ENCODE peak calls at places on chromosomes 6 and 20, in four cellular contexts. One of them, this sample, is unnamed.

GRCh38 chr6:8658391-8658790 is 223.0 kb upstream of the SLC35B3 start:
- DNase-seq in K562: no peak
- DNase-seq in HepG2: no peak
- DNase-seq in HCT116: no peak
- DNase-seq in this sample: no peak

GRCh38 chr6:117919775-117920492 is 12.9 kb downstream of the SLC35F1 start:
- DNase-seq in HepG2: no peak
- DNase-seq in HCT116: no peak
- DNase-seq in K562: no peak
- DNase-seq in this sample: no peak

GRCh38 chr6:25173951-25174474 is 105.2 kb upstream of the CARMIL1 start:
- DNase-seq in K562: no peak
- DNase-seq in HepG2: peak
- DNase-seq in HCT116: peak
- DNase-seq in this sample: no peak

GRCh38 chr6:21023210-21023609 is 489.0 kb downstream of the CDKAL1 start:
- DNase-seq in K562: no peak
- DNase-seq in HepG2: no peak
- DNase-seq in HCT116: no peak
- DNase-seq in this sample: no peak

GRCh38 chr6:34964564-34964963 is 75.5 kb downstream of the ANKS1A start:
- DNase-seq in HepG2: no peak
- DNase-seq in HCT116: no peak
- DNase-seq in K562: no peak
- DNase-seq in this sample: no peak

GRCh38 chr6:169229611-169230321 is 23.9 kb downstream of the THBS2 start:
- DNase-seq in HCT116: no peak
- DNase-seq in HepG2: no peak
- DNase-seq in K562: no peak
- DNase-seq in this sample: no peak

GRCh38 chr6:162443101-162443500 is 284.5 kb downstream of the PRKN start:
- DNase-seq in HCT116: no peak
- DNase-seq in HepG2: no peak
- DNase-seq in K562: no peak
- DNase-seq in this sample: no peak

GRCh38 chr20:6583134-6583738 is 184.2 kb upstream of the BMP2 start:
- DNase-seq in HCT116: no peak
- DNase-seq in HepG2: peak
- DNase-seq in K562: peak
- DNase-seq in this sample: peak

GRCh38 chr6:16326971-16327776 is 88.8 kb downstream of the GMPR start:
- DNase-seq in HCT116: no peak
- DNase-seq in K562: no peak
- DNase-seq in HepG2: no peak
- DNase-seq in this sample: no peak

GRCh38 chr6:20569000-20569610 is 34.8 kb downstream of the CDKAL1 start:
- DNase-seq in HepG2: no peak
- DNase-seq in HCT116: no peak
- DNase-seq in K562: no peak
- DNase-seq in this sample: no peak

GRCh38 chr6:52549428-52549827 is 27.4 kb downstream of the TRAM2 start:
- DNase-seq in HepG2: no peak
- DNase-seq in K562: no peak
- DNase-seq in HCT116: no peak
- DNase-seq in this sample: no peak

GRCh38 chr20:38218566-38218885 is 42.0 kb downstream of the KIAA1755 start:
- DNase-seq in HepG2: no peak
- DNase-seq in K562: no peak
- DNase-seq in HCT116: no peak
- DNase-seq in this sample: no peak

GRCh38 chr6:83463886-83464285 is 33.0 kb upstream of the ME1 start:
- DNase-seq in HCT116: no peak
- DNase-seq in HepG2: no peak
- DNase-seq in K562: no peak
- DNase-seq in this sample: no peak

GRCh38 chr6:160013987-160014868 is 45.3 kb downstream of the IGF2R start:
- DNase-seq in HCT116: no peak
- DNase-seq in K562: no peak
- DNase-seq in HepG2: peak
- DNase-seq in this sample: no peak

GRCh38 chr6:24940311-24940917 is 4.7 kb upstream of the RIPOR2 start:
- DNase-seq in K562: no peak
- DNase-seq in HCT116: no peak
- DNase-seq in HepG2: no peak
- DNase-seq in this sample: no peak

GRCh38 chr6:170347975-170348374 is 41.4 kb downstream of the FAM120B start:
- DNase-seq in HepG2: no peak
- DNase-seq in K562: no peak
- DNase-seq in HCT116: no peak
- DNase-seq in this sample: no peak

GRCh38 chr20:58287638-58288037 is 21.9 kb upstream of the RAB22A start:
- DNase-seq in HepG2: no peak
- DNase-seq in K562: no peak
- DNase-seq in HCT116: no peak
- DNase-seq in this sample: no peak

GRCh38 chr6:54655162-54655561 is 191.4 kb upstream of the FAM83B start:
- DNase-seq in HepG2: no peak
- DNase-seq in HCT116: no peak
- DNase-seq in K562: no peak
- DNase-seq in this sample: no peak

GRCh38 chr6:136378888-136379287 is 89.2 kb upstream of the BCLAF1 start:
- DNase-seq in HepG2: no peak
- DNase-seq in K562: no peak
- DNase-seq in HCT116: no peak
- DNase-seq in this sample: no peak

GRCh38 chr6:157305676-157306653 is 17.4 kb downstream of the TMEM242 start:
- DNase-seq in HepG2: no peak
- DNase-seq in HCT116: no peak
- DNase-seq in K562: no peak
- DNase-seq in this sample: no peak

GRCh38 chr20:6265204-6265904 is 142.5 kb upstream of the FERMT1 start:
- DNase-seq in HCT116: peak
- DNase-seq in K562: no peak
- DNase-seq in HepG2: peak
- DNase-seq in this sample: no peak

GRCh38 chr6:68638225-68638900 is 3.3 kb downstream of the ADGRB3 start:
- DNase-seq in K562: peak
- DNase-seq in HCT116: no peak
- DNase-seq in HepG2: peak
- DNase-seq in this sample: no peak

GRCh38 chr6:129749749-129750120 is 39.8 kb upstream of the ARHGAP18 start:
- DNase-seq in K562: peak
- DNase-seq in HCT116: peak
- DNase-seq in HepG2: no peak
- DNase-seq in this sample: no peak

GRCh38 chr6:30097902-30098606 is 14.8 kb downstream of the TRIM31 start:
- DNase-seq in HCT116: no peak
- DNase-seq in HepG2: no peak
- DNase-seq in K562: peak
- DNase-seq in this sample: no peak

GRCh38 chr6:81235512-81235911 is 517.0 kb downstream of the TENT5A start:
- DNase-seq in HepG2: no peak
- DNase-seq in HCT116: no peak
- DNase-seq in K562: no peak
- DNase-seq in this sample: no peak

GRCh38 chr6:13089296-13089994 is 238.9 kb downstream of the TBC1D7 start:
- DNase-seq in HCT116: no peak
- DNase-seq in K562: no peak
- DNase-seq in HepG2: no peak
- DNase-seq in this sample: no peak

GRCh38 chr6:157648561-157648960 is 174.5 kb upstream of the SNX9 start:
- DNase-seq in HepG2: no peak
- DNase-seq in HCT116: peak
- DNase-seq in K562: no peak
- DNase-seq in this sample: no peak

GRCh38 chr6:37269105-37269504 is 11.2 kb upstream of the TMEM217 start:
- DNase-seq in HCT116: no peak
- DNase-seq in HepG2: no peak
- DNase-seq in K562: no peak
- DNase-seq in this sample: no peak

GRCh38 chr20:18548465-18548864 is 18.8 kb upstream of the SMIM26 start:
- DNase-seq in HCT116: no peak
- DNase-seq in K562: no peak
- DNase-seq in HepG2: no peak
- DNase-seq in this sample: no peak

GRCh38 chr20:50628326-50628725 is 63.0 kb downstream of the RIPOR3 start:
- DNase-seq in K562: no peak
- DNase-seq in HepG2: peak
- DNase-seq in HCT116: no peak
- DNase-seq in this sample: no peak

GRCh38 chr6:129994410-129994809 is 24.0 kb upstream of the L3MBTL3 start:
- DNase-seq in HepG2: no peak
- DNase-seq in HCT116: no peak
- DNase-seq in K562: no peak
- DNase-seq in this sample: no peak

GRCh38 chr6:118537579-118537978 is 10.5 kb upstream of the PLN start:
- DNase-seq in HepG2: no peak
- DNase-seq in HCT116: no peak
- DNase-seq in K562: peak
- DNase-seq in this sample: no peak

GRCh38 chr6:10463491-10464481 is 48.9 kb upstream of the TFAP2A start:
- DNase-seq in K562: peak
- DNase-seq in HCT116: no peak
- DNase-seq in HepG2: no peak
- DNase-seq in this sample: no peak

GRCh38 chr6:107348224-107348623 is 111.1 kb downstream of the PDSS2 start:
- DNase-seq in HepG2: no peak
- DNase-seq in HCT116: no peak
- DNase-seq in K562: no peak
- DNase-seq in this sample: no peak

GRCh38 chr6:107344981-107345380 is 114.4 kb downstream of the PDSS2 start:
- DNase-seq in HCT116: no peak
- DNase-seq in K562: no peak
- DNase-seq in HepG2: no peak
- DNase-seq in this sample: no peak

GRCh38 chr6:107344383-107344782 is 115.0 kb downstream of the PDSS2 start:
- DNase-seq in HCT116: no peak
- DNase-seq in K562: no peak
- DNase-seq in HepG2: no peak
- DNase-seq in this sample: no peak

GRCh38 chr6:107340881-107341280 is 118.5 kb downstream of the PDSS2 start:
- DNase-seq in HepG2: no peak
- DNase-seq in K562: no peak
- DNase-seq in HCT116: no peak
- DNase-seq in this sample: no peak

DNA sequence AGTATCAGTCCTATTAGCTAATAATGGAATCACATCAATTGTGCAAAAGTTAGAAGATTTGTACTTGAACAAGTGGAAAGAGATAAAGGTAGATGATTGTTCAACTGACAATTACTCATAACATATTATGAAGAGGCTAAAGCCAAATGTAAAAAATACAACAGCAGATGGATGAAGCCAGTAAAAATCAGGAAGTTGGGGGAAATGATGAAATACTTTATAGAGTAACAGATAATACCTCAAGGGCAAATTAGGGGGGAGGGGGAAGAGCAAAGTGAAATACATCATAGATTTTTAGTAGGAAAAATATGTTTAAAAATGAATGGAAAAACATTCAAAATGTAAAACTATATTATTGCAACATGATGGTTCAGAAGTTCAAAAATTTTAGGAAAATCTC is 114.0 kb downstream of the PDSS2 start:
- DNase-seq in HepG2: no peak
- DNase-seq in K562: no peak
- DNase-seq in HCT116: no peak
- DNase-seq in this sample: no peak
- TF ChIP-seq FOSL1 in HepG2: no peak
- TF ChIP-seq FOSL1 in K562: no peak
- TF ChIP-seq FOSL1 in HCT116: no peak
- TF ChIP-seq FOSL1 in this sample: no peak

GRCh38 chr6:45129051-45129450 is 199.1 kb upstream of the RUNX2 start:
- DNase-seq in HCT116: no peak
- DNase-seq in K562: no peak
- DNase-seq in HepG2: no peak
- DNase-seq in this sample: no peak
- TF ChIP-seq FOSL1 in HCT116: no peak
- TF ChIP-seq FOSL1 in K562: no peak
- TF ChIP-seq FOSL1 in HepG2: no peak
- TF ChIP-seq FOSL1 in this sample: no peak

GRCh38 chr6:139433647-139434419 is 59.4 kb upstream of the CITED2 start:
- DNase-seq in HCT116: no peak
- DNase-seq in HepG2: peak
- DNase-seq in K562: no peak
- DNase-seq in this sample: no peak
- TF ChIP-seq FOSL1 in HCT116: no peak
- TF ChIP-seq FOSL1 in HepG2: no peak
- TF ChIP-seq FOSL1 in K562: no peak
- TF ChIP-seq FOSL1 in this sample: no peak

GRCh38 chr6:44010411-44011349 is 116.6 kb downstream of the MRPL14 start:
- DNase-seq in HCT116: peak
- DNase-seq in HepG2: no peak
- DNase-seq in K562: no peak
- DNase-seq in this sample: no peak

GRCh38 chr6:44011350-44011925 is 115.8 kb downstream of the MRPL14 start:
- DNase-seq in K562: no peak
- DNase-seq in HCT116: no peak
- DNase-seq in HepG2: no peak
- DNase-seq in this sample: no peak

GRCh38 chr6:44008821-44009370 is 118.4 kb downstream of the MRPL14 start:
- DNase-seq in HCT116: no peak
- DNase-seq in HepG2: no peak
- DNase-seq in K562: no peak
- DNase-seq in this sample: no peak

GRCh38 chr6:44007818-44008660 is 119.2 kb downstream of the MRPL14 start:
- DNase-seq in K562: no peak
- DNase-seq in HCT116: no peak
- DNase-seq in HepG2: no peak
- DNase-seq in this sample: no peak

DNA sequence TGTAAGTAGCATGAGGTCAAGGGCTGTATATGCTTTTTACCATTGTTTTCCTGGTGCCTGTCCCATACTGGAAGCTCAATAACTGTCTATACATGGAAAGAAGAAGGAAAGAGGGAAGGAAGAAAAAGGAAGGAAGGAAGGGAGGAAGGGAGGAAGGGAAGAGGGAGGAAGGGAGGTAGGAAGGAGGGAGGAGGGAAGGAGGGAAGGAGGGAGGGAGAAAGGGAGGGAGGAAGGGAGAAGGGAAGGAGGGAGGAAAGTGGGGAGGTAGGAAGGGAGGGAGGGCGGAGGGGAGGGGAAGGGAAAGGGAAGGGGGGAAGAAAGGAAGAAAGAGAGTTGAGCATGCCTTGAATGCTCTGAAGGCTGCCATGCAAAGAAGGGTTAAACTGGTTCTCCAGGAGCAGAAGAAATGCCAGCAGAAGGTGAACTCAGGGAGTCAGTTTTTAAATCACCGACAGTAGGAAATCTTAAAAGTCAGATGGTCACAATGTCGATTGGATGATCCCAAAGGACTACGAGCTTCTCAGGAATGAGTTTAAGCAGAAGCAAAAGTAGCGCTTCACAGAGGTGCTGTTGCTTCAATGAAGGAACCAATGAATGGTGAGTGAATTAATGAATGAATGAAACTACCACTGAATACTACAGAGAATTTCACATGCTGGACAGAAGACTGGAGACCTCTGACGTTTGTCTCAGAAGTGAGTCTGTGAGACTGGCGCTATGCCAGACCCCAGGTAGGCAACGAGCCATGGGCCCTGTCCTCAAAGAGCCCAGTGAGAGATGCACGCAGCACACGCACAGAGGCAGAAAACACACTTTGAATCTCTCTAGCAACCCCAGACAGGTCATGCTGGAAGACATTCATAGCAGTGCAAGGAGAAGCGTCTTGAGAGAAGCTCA is 117.6 kb downstream of the MRPL14 start:
- DNase-seq in HCT116: no peak
- DNase-seq in K562: no peak
- DNase-seq in HepG2: no peak
- DNase-seq in this sample: no peak
- TF ChIP-seq FOSL1 in HCT116: no peak
- TF ChIP-seq FOSL1 in K562: no peak
- TF ChIP-seq FOSL1 in HepG2: no peak
- TF ChIP-seq FOSL1 in this sample: no peak